ENCODE peak calls at places on chromosomes 7 and 10, in nine cellular contexts. D is Peyer's patch, L is right lobe of liver, B is thyroid gland, P is stomach, O is uterus, Q is transverse colon, T is sigmoid colon, H is endothelial cell of umbilical vein. A is an unnamed sample.

GRCh38 chr10:93954726-93955363 is 38.9 kb upstream of the PLCE1 start:
- DNase-seq in B (no peak), D (no peak), Q (no peak), T (no peak), L (no peak), P (no peak), H (no peak), O (no peak), A (no peak)

GRCh38 chr7:151404216-151405011 is 5.4 kb downstream of the WDR86 start:
- DNase-seq in D (peak; percentile 64), O (peak; percentile 56), Q (peak; percentile 34), B (peak; percentile 62), T (peak; percentile 81), H (no peak), L (peak; percentile 92), P (no peak), A (peak; percentile 72)

GRCh38 chr10:76393875-76394706 is 962.7 kb downstream of the LRMDA start:
- DNase-seq in H (no peak), B (peak; percentile 66), O (no peak), L (no peak), D (no peak), P (no peak), T (no peak), Q (no peak), A (no peak)

GRCh38 chr7:21941570-21942224 is 4.0 kb downstream of the CDCA7L start:
- DNase-seq in B (no peak), H (no peak), L (no peak), T (no peak), O (no peak), Q (no peak), P (peak; percentile 57), D (no peak), A (no peak)

GRCh38 chr7:40137563-40137962 is 2.8 kb downstream of the SUGCT start:
- DNase-seq in Q (no peak), T (no peak), D (no peak), P (no peak), L (no peak), B (no peak), O (no peak), H (no peak), A (no peak)

GRCh38 chr7:55127622-55128081 is 108.8 kb downstream of the EGFR start:
- DNase-seq in D (no peak), T (no peak), O (no peak), P (no peak), L (no peak), Q (peak; percentile 60), B (peak; percentile 70), H (peak; percentile 97), A (no peak)

GRCh38 chr10:126422561-126422960 is 34.3 kb upstream of the ADAM12 start:
- DNase-seq in D (no peak), H (no peak), Q (no peak), B (no peak), P (no peak), O (no peak), L (no peak), T (no peak), A (no peak)

GRCh38 chr7:463362-464176 is 56.1 kb downstream of the PDGFA start:
- DNase-seq in D (peak; percentile 32), L (peak; percentile 18), Q (no peak), O (no peak), P (no peak), T (peak; percentile 57), B (no peak), H (no peak), A (peak; percentile 63)

GRCh38 chr10:33143160-33143728 is 185.2 kb upstream of the ITGB1 start:
- DNase-seq in D (no peak), P (no peak), L (no peak), H (no peak), Q (no peak), B (no peak), T (peak; percentile 15), O (no peak), A (no peak)

GRCh38 chr10:113475381-113475807 is 77.5 kb upstream of the HABP2 start:
- DNase-seq in O (no peak), P (no peak), B (peak; percentile 80), T (no peak), D (no peak), Q (no peak), L (no peak), H (no peak), A (no peak)

GRCh38 chr7:136114966-136115762 is 138.0 kb upstream of the MTPN start:
- DNase-seq in T (no peak), P (peak; percentile 28), D (no peak), O (no peak), B (peak; percentile 55), Q (peak; percentile 28), H (peak; percentile 39), L (peak; percentile 30), A (peak; percentile 66)

GRCh38 chr10:21292763-21293517 is 232.5 kb downstream of the SKIDA1 start:
- DNase-seq in L (peak; percentile 32), H (peak; percentile 82), D (no peak), B (peak; percentile 88), T (peak; percentile 74), Q (peak; percentile 13), P (no peak), O (peak; percentile 67), A (no peak)

GRCh38 chr7:15158141-15158810 is 255.7 kb upstream of the DGKB start:
- DNase-seq in L (no peak), P (no peak), D (no peak), H (peak; percentile 86), Q (no peak), B (no peak), O (no peak), T (no peak), A (no peak)

GRCh38 chr7:47508389-47509380 is 73.2 kb downstream of the TNS3 start:
- DNase-seq in O (no peak), B (no peak), H (no peak), D (no peak), T (peak; percentile 63), Q (no peak), L (peak; percentile 52), P (no peak), A (no peak)

GRCh38 chr7:154409703-154410311 is 357.6 kb downstream of the DPP6 start:
- DNase-seq in O (no peak), Q (no peak), B (peak; percentile 31), D (no peak), L (no peak), P (no peak), T (no peak), H (no peak), A (no peak)

GRCh38 chr7:50555594-50556140 is 9.5 kb downstream of the DDC start:
- DNase-seq in L (no peak), O (no peak), P (no peak), T (no peak), H (no peak), B (no peak), Q (no peak), D (no peak), A (no peak)

GRCh38 chr7:618539-619355 is 99.1 kb upstream of the PDGFA start:
- DNase-seq in O (no peak), B (no peak), D (no peak), T (no peak), H (no peak), P (peak; percentile 71), Q (peak; percentile 72), L (no peak), A (peak; percentile 75)

GRCh38 chr10:93992400-93993030 is 1.2 kb upstream of the PLCE1 start:
- DNase-seq in D (no peak), H (no peak), Q (no peak), B (no peak), P (no peak), L (no peak), O (no peak), T (no peak), A (no peak)

GRCh38 chr7:3187378-3188040 is 113.5 kb upstream of the SDK1 start:
- DNase-seq in P (no peak), B (no peak), T (no peak), D (peak; percentile 13), L (no peak), O (no peak), H (no peak), Q (no peak), A (no peak)

GRCh38 chr7:142771353-142771723 is 568 bp downstream of the PRSS2 start:
- DNase-seq in H (no peak), L (no peak), P (no peak), D (no peak), O (no peak), T (no peak), Q (no peak), B (no peak), A (no peak)

DNA sequence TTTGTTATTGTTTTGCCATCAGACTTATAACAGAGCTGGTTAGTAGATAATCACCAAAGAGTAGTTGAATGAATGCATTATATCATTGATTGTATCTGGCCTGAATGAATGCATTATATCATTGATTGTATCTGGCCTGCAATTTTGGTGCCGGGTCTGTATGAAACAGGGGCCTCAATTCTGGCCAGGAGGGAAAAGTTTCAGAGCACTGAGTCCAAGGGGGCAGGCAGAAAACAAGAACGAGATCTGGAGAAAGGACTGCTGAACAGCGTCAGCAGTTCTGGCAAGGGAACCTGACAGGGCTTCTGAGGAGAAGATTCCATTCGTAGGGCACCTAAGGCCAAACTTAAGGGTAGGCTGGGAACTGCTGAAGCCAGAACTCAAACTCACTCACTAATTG is 128.0 kb downstream of the SEMA3C start:
- DNase-seq in T (peak; percentile 83), H (no peak), P (no peak), Q (no peak), D (no peak), B (no peak), L (no peak), O (peak; percentile 37), A (no peak)
- H3K27ac ChIP-seq in T (peak overlapping the region; percentile 90), H (no peak overlapping the region), P (no peak overlapping the region), Q (peak overlapping the region; percentile 52), D (peak overlapping the region; percentile 32), B (no peak overlapping the region), L (no peak overlapping the region), O (peak overlapping the region; percentile 67), A (no peak overlapping the region)

DNA sequence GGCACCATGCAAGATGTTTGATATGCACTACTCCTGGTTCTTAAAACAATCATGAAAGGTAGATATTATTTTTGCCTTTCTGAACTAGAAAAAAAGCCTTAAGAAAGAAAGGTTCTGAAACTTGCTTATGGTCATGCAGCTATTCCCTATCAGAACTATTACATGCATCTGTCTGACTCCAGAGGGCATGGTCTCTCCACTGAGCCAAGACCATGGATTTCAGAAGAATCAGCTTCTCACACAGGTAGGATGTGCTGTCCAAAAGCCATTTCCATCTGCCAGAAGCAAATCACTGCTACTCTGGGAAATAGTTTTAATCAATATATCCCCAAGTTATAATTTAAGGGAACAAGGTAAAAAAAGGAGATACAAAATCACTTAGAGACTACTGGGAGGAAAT is 69.5 kb downstream of the STK17A start:
- DNase-seq in Q (no peak), O (no peak), T (no peak), B (no peak), H (no peak), L (no peak), D (no peak), P (no peak), A (no peak)
- TF ChIP-seq CTCF in Q (no peak), O (no peak), T (no peak), B (no peak), H (no peak), L (no peak), D (no peak), P (no peak), A (no peak)

GRCh38 chr10:18651324-18652007 is at the start of gene NSUN6:
- DNase-seq in Q (peak; percentile 94), H (peak; percentile 84), O (peak; percentile 91), D (peak; percentile 93), B (peak; percentile 88), L (peak; percentile 95), P (peak; percentile 93), T (peak; percentile 95), A (peak; percentile 97)
- TF ChIP-seq POLR2A in Q (peak; percentile 77), H (peak; percentile 62), O (peak; percentile 77), D (peak; percentile 40), B (no peak), L (peak; percentile 99), P (no peak), T (peak; percentile 57), A (peak; percentile 21)

GRCh38 chr7:97021443-97022261 is 3.0 kb downstream of the DLX5 start:
- DNase-seq in D (no peak), T (no peak), L (no peak), O (no peak), P (no peak), Q (no peak), H (no peak), B (no peak), A (peak; percentile 66)
- H3K27ac ChIP-seq in D (no peak overlapping the region), T (no peak overlapping the region), L (no peak overlapping the region), O (no peak overlapping the region), P (no peak overlapping the region), Q (no peak overlapping the region), H (no peak overlapping the region), B (no peak overlapping the region), A (no peak overlapping the region)

A was measured in spleen.